ENCODE peak calls at places on chromosomes 1 and 21, in seven cellular contexts. E is CD4-positive, CD25-positive, alpha-beta regulatory T cell; V is NCI-H2081; Y is GM12864; N is stimulated activated CD4-positive, alpha-beta T cell treated with anti-CD3 and anti-CD28 coated beads, TNF-alpha, amount 100 ng/mL, for 4 hours; R is ureter; O is HS-27A. M is an unnamed sample.

GRCh38 chr1:166283190-166283589 is 116.4 kb upstream of the FAM78B start:
- DNase-seq in E (no peak), V (no peak), Y (no peak), N (no peak), R (no peak), O (no peak), M (no peak)

GRCh38 chr1:215547009-215547408 is 20.1 kb upstream of the KCTD3 start:
- DNase-seq in E (no peak), V (no peak), Y (no peak), N (no peak), R (no peak), O (no peak), M (no peak)

GRCh38 chr1:84845357-84845756 is 47.6 kb downstream of the LPAR3 start:
- DNase-seq in E (no peak), V (peak), Y (no peak), N (no peak), R (no peak), O (no peak), M (no peak)

GRCh38 chr21:45051580-45052434 is 22.6 kb upstream of the ADARB1 start:
- DNase-seq in E (no peak), V (no peak), Y (no peak), N (no peak), R (no peak), O (no peak), M (no peak)

GRCh38 chr1:45356186-45356585 is 15.9 kb upstream of the MUTYH start:
- DNase-seq in E (no peak), V (no peak), Y (no peak), N (no peak), R (no peak), O (no peak), M (no peak)

GRCh38 chr1:28112388-28113311 is 24.2 kb upstream of the EYA3 start:
- DNase-seq in E (peak), V (no peak), Y (no peak), N (no peak), R (no peak), O (peak), M (no peak)

GRCh38 chr21:45295576-45296365 is 8.1 kb upstream of the POFUT2 start:
- DNase-seq in E (no peak), V (no peak), Y (no peak), N (no peak), R (peak), O (no peak), M (no peak)

GRCh38 chr1:246567258-246568235 is 1.3 kb downstream of the CNST start:
- DNase-seq in E (peak), V (peak), Y (no peak), N (no peak), R (no peak), O (no peak), M (no peak)

GRCh38 chr1:2050482-2050792 is 226 bp downstream of the PRKCZ start:
- DNase-seq in E (peak), V (peak), Y (no peak), N (no peak), R (no peak), O (no peak), M (no peak)

GRCh38 chr1:85700422-85700821 is 7.8 kb downstream of the ZNHIT6 start:
- DNase-seq in E (no peak), V (no peak), Y (no peak), N (no peak), R (no peak), O (no peak), M (no peak)

GRCh38 chr1:116322752-116323405 is 50.2 kb upstream of the ATP1A1 start:
- DNase-seq in E (no peak), V (no peak), Y (no peak), N (no peak), R (no peak), O (no peak), M (no peak)

GRCh38 chr1:8463144-8463927 is 145.4 kb downstream of the SLC45A1 start:
- DNase-seq in E (no peak), V (peak), Y (no peak), N (no peak), R (no peak), O (no peak), M (no peak)

GRCh38 chr1:220528679-220529529 is 968 bp downstream of the MARK1 start:
- DNase-seq in E (no peak), V (peak), Y (no peak), N (no peak), R (no peak), O (no peak), M (no peak)

GRCh38 chr21:43320526-43320925 is 106.4 kb downstream of the SIK1 start:
- DNase-seq in E (no peak), V (no peak), Y (no peak), N (no peak), R (no peak), O (no peak), M (no peak)

GRCh38 chr1:204990059-204990664 is 52.9 kb upstream of the CNTN2 start:
- DNase-seq in E (no peak), V (no peak), Y (no peak), N (no peak), R (no peak), O (no peak), M (no peak)

GRCh38 chr1:153431928-153432327 is 15.6 kb downstream of the S100A7A start:
- DNase-seq in E (no peak), V (no peak), Y (no peak), N (no peak), R (no peak), O (no peak), M (no peak)

GRCh38 chr1:17826165-17826488 is 71.0 kb downstream of the ACTL8 start:
- DNase-seq in E (no peak), V (no peak), Y (no peak), N (no peak), R (no peak), O (no peak), M (no peak)

GRCh38 chr1:94549706-94550105 is 8.1 kb upstream of the F3 start:
- DNase-seq in E (no peak), V (no peak), Y (no peak), N (no peak), R (no peak), O (no peak), M (no peak)

GRCh38 chr1:101043776-101044175 is 18.2 kb upstream of the DPH5 start:
- DNase-seq in E (no peak), V (no peak), Y (no peak), N (no peak), R (no peak), O (no peak), M (no peak)

GRCh38 chr1:167293057-167293456 is 72.4 kb downstream of the POU2F1 start:
- DNase-seq in E (no peak), V (no peak), Y (no peak), N (no peak), R (no peak), O (no peak), M (no peak)

GRCh38 chr1:165330483-165330882 is 26.0 kb downstream of the LMX1A start:
- DNase-seq in E (no peak), V (no peak), Y (no peak), N (no peak), R (no peak), O (no peak), M (no peak)

GRCh38 chr1:145751491-145752021 is 32.3 kb downstream of the CD160 start:
- DNase-seq in E (no peak), V (no peak), Y (no peak), N (no peak), R (no peak), O (peak), M (no peak)

GRCh38 chr1:101105877-101106276 is 80.3 kb upstream of the DPH5 start:
- DNase-seq in E (no peak), V (no peak), Y (no peak), N (no peak), R (no peak), O (no peak), M (no peak)

GRCh38 chr21:33286600-33287456 is 20.7 kb downstream of the IL10RB start:
- DNase-seq in E (no peak), V (peak), Y (no peak), N (no peak), R (no peak), O (peak), M (no peak)

GRCh38 chr21:22725436-22725835 is 1727.2 kb downstream of the NCAM2 start:
- DNase-seq in E (no peak), V (no peak), Y (no peak), N (no peak), R (no peak), O (no peak), M (no peak)

GRCh38 chr1:92850019-92850418 is 18.2 kb downstream of the RPL5 start:
- DNase-seq in E (no peak), V (no peak), Y (no peak), N (no peak), R (no peak), O (no peak), M (no peak)

GRCh38 chr1:29685387-29685786 is 449.1 kb downstream of the PTPRU start:
- DNase-seq in E (no peak), V (no peak), Y (no peak), N (no peak), R (peak), O (no peak), M (no peak)

GRCh38 chr1:39609618-39610331 is 29.7 kb downstream of the HEYL start:
- DNase-seq in E (peak), V (no peak), Y (no peak), N (peak), R (peak), O (no peak), M (no peak)

GRCh38 chr1:23727362-23727811 is 15.9 kb upstream of the ELOA start:
- DNase-seq in E (no peak), V (peak), Y (no peak), N (no peak), R (peak), O (no peak), M (no peak)

GRCh38 chr1:215730600-215730999 is 163.5 kb downstream of the KCTD3 start:
- DNase-seq in E (no peak), V (no peak), Y (no peak), N (no peak), R (no peak), O (no peak), M (no peak)

GRCh38 chr1:84997667-84998600 is 1.0 kb upstream of the MCOLN2 start:
- DNase-seq in E (no peak), V (peak), Y (no peak), N (no peak), R (no peak), O (no peak), M (no peak)

GRCh38 chr1:112603541-112603940 is 15.4 kb downstream of the ST7L start:
- DNase-seq in E (no peak), V (no peak), Y (no peak), N (no peak), R (no peak), O (no peak), M (no peak)

GRCh38 chr1:206551296-206551984 is 44.1 kb downstream of the RASSF5 start:
- DNase-seq in E (no peak), V (no peak), Y (no peak), N (no peak), R (no peak), O (no peak), M (no peak)

GRCh38 chr1:86504895-86505625 is 36.3 kb downstream of the CLCA1 start:
- DNase-seq in E (no peak), V (no peak), Y (no peak), N (no peak), R (peak), O (no peak), M (no peak)

GRCh38 chr1:7561331-7561921 is 209.7 kb upstream of the VAMP3 start:
- DNase-seq in E (no peak), V (no peak), Y (no peak), N (no peak), R (no peak), O (no peak), M (no peak)

GRCh38 chr1:64290420-64290819 is 87.0 kb downstream of the UBE2U start:
- DNase-seq in E (no peak), V (no peak), Y (no peak), N (no peak), R (no peak), O (no peak), M (no peak)

GRCh38 chr1:86779308-86780191 is 75.2 kb downstream of the SH3GLB1 start:
- DNase-seq in E (no peak), V (no peak), Y (no peak), N (no peak), R (no peak), O (no peak), M (peak)

GRCh38 chr1:30745156-30745833 is 12.3 kb downstream of the LAPTM5 start:
- DNase-seq in E (peak), V (no peak), Y (no peak), N (no peak), R (no peak), O (no peak), M (no peak)

M was measured in DMS 273 treated with DMSO at 0.1 percent for 48 hours.